ENCODE peak calls at places on chromosomes 11 and 22, in seven cellular contexts. S is hepatocyte; J is HFF-Myc; E is upper lobe of right lung; Z is Kasumi-1; P is stimulated activated CD8-positive, alpha-beta memory T cell treated with anti-CD3 and anti-CD28 coated beads, Interleukin-2, amount 100 ng/mL, for 48 hours; B is NCI-H1417. X is an unnamed sample.
A peak's percentile ranks its signal among the peaks of the same experiment; 100 is the strongest.

GRCh38 chr11:3196161-3197043 is 22.2 kb downstream of the MRGPRG start:
- DNase-seq in S (no peak), B (no peak), P (no peak), Z (no peak), J (no peak), E (peak; percentile 60), X (no peak)

GRCh38 chr11:122020902-122021301 is 95.1 kb downstream of the BLID start:
- DNase-seq in P (no peak), Z (peak; percentile 7), B (no peak), E (no peak), S (no peak), J (no peak), X (no peak)

GRCh38 chr22:44399196-44399837 is 86.6 kb upstream of the SHISAL1 start:
- DNase-seq in E (peak; percentile 39), J (no peak), P (no peak), Z (no peak), S (no peak), B (no peak), X (no peak)

GRCh38 chr11:61106906-61107470 is 4.7 kb downstream of the CD5 start:
- DNase-seq in B (no peak), J (no peak), P (no peak), E (peak; percentile 25), S (no peak), Z (no peak), X (no peak)

GRCh38 chr22:45544588-45545170 is 42.0 kb downstream of the FBLN1 start:
- DNase-seq in P (no peak), B (no peak), E (no peak), J (no peak), Z (no peak), S (no peak), X (no peak)

GRCh38 chr22:43811777-43812148 is 342 bp downstream of the EFCAB6 start:
- DNase-seq in P (no peak), S (peak; percentile 55), J (no peak), B (no peak), Z (no peak), E (no peak), X (no peak)

GRCh38 chr11:95291946-95292345 is 60.9 kb upstream of the SESN3 start:
- DNase-seq in E (no peak), S (peak; percentile 68), P (no peak), J (no peak), Z (no peak), B (no peak), X (no peak)

GRCh38 chr11:22807855-22808558 is 21.6 kb downstream of the SVIP start:
- DNase-seq in P (no peak), Z (peak; percentile 75), S (no peak), J (no peak), B (no peak), E (no peak), X (no peak)

GRCh38 chr11:69861901-69862300 is 42.7 kb upstream of the FGF3 start:
- DNase-seq in J (no peak), E (no peak), Z (no peak), B (no peak), S (no peak), P (no peak), X (no peak)

GRCh38 chr11:17734418-17734911 is at the start of gene KCNC1:
- DNase-seq in E (peak; percentile 67), B (peak; percentile 77), J (no peak), S (peak; percentile 78), Z (no peak), P (no peak), X (no peak)

GRCh38 chr22:25420925-25421904 is 143.3 kb upstream of the GRK3 start:
- DNase-seq in S (no peak), Z (no peak), P (no peak), E (no peak), J (no peak), B (peak; percentile 34), X (no peak)

GRCh38 chr11:112652786-112653390 is 308.3 kb upstream of the NCAM1 start:
- DNase-seq in J (no peak), Z (no peak), P (no peak), E (no peak), S (no peak), B (no peak), X (no peak)

GRCh38 chr11:134592391-134592990 is 180.4 kb upstream of the B3GAT1 start:
- DNase-seq in E (peak; percentile 61), S (peak; percentile 85), J (no peak), Z (no peak), B (no peak), P (peak; percentile 51), X (peak; percentile 25)

GRCh38 chr11:7639643-7640025 is 33.7 kb downstream of the CYB5R2 start:
- DNase-seq in P (no peak), Z (no peak), S (no peak), E (no peak), B (no peak), J (no peak), X (no peak)

GRCh38 chr11:118175031-118175531 is 1.4 kb downstream of the SCN2B start:
- DNase-seq in Z (no peak), S (no peak), P (no peak), J (no peak), B (no peak), E (no peak), X (no peak)

GRCh38 chr11:1034001-1034400 is 2.5 kb downstream of the MUC6 start:
- DNase-seq in Z (no peak), E (no peak), J (no peak), B (no peak), S (no peak), P (no peak), X (no peak)

GRCh38 chr11:125952559-125952958 is 6.7 kb downstream of the VSIG10L2 start:
- DNase-seq in J (no peak), P (no peak), Z (no peak), S (no peak), B (no peak), E (no peak), X (no peak)

GRCh38 chr11:66670816-66671215 is 6.9 kb downstream of the RBM4B start:
- DNase-seq in E (no peak), J (no peak), B (no peak), P (no peak), S (no peak), Z (no peak), X (no peak)

GRCh38 chr11:67732045-67732787 is 57.8 kb upstream of the ALDH3B2 start:
- DNase-seq in P (peak; percentile 9), S (peak; percentile 52), Z (no peak), J (no peak), B (peak; percentile 65), E (no peak), X (no peak)

GRCh38 chr11:70783356-70783755 is 385.0 kb downstream of the CTTN start:
- DNase-seq in B (no peak), S (no peak), Z (no peak), J (no peak), E (peak; percentile 35), P (no peak), X (no peak)

GRCh38 chr11:86623041-86623621 is 49.3 kb downstream of the ME3 start:
- DNase-seq in Z (no peak), E (no peak), J (no peak), B (no peak), P (no peak), S (no peak), X (no peak)

GRCh38 chr11:111500481-111500880 is 11.7 kb downstream of the BTG4 start:
- DNase-seq in E (no peak), J (no peak), Z (no peak), B (no peak), P (no peak), S (no peak), X (no peak)

GRCh38 chr11:1219836-1220810 is 2.7 kb upstream of the MUC5B start:
- DNase-seq in J (no peak), E (peak; percentile 66), S (no peak), P (no peak), B (no peak), Z (no peak), X (no peak)

GRCh38 chr11:75264971-75265370 is 24.4 kb downstream of the TPBGL start:
- DNase-seq in S (no peak), B (no peak), E (peak; percentile 56), J (no peak), P (no peak), Z (no peak), X (no peak)

GRCh38 chr11:47361419-47361818 is 8.9 kb upstream of the MYBPC3 start:
- DNase-seq in P (no peak), B (no peak), E (no peak), J (no peak), Z (no peak), S (no peak), X (no peak)

GRCh38 chr11:64817476-64817875 is 7.1 kb upstream of the MEN1 start:
- DNase-seq in E (no peak), J (no peak), B (no peak), P (no peak), S (no peak), Z (no peak), X (no peak)

GRCh38 chr22:32539631-32540449 is 65.2 kb downstream of the FBXO7 start:
- DNase-seq in Z (no peak), E (no peak), P (no peak), B (no peak), J (no peak), S (peak; percentile 72), X (no peak)

GRCh38 chr22:29156507-29156906 is 49.2 kb upstream of the EMID1 start:
- DNase-seq in P (no peak), J (no peak), E (peak; percentile 51), Z (no peak), B (no peak), S (peak; percentile 28), X (no peak)

GRCh38 chr11:94728541-94728940 is 39.6 kb upstream of the AMOTL1 start:
- DNase-seq in B (no peak), Z (no peak), E (no peak), P (no peak), J (no peak), S (no peak), X (no peak)

GRCh38 chr11:115606223-115607220 is 102.3 kb upstream of the CADM1 start:
- DNase-seq in P (no peak), E (no peak), S (peak; percentile 50), J (no peak), Z (no peak), B (no peak), X (no peak)

GRCh38 chr11:7415537-7415817 is 69.8 kb upstream of the OLFML1 start:
- DNase-seq in P (no peak), Z (no peak), S (no peak), E (no peak), J (no peak), B (no peak), X (no peak)